ENCODE peak calls at places on chromosomes 16 and 17, in four cellular contexts. R is neural progenitor cell, P is pancreas, U is breast epithelium. H is an unnamed sample. For H3K9me3, the result is how much of the 10 kb centered on the place peaks cover.

GRCh38 chr16:87060026-87060986 is 256.9 kb downstream of the C16orf95 start:
- DNase-seq in R (peak), P (no peak), U (no peak), H (no peak)

GRCh38 chr17:73163043-73163442 is 1.8 kb upstream of the SSTR2 start:
- DNase-seq in R (no peak), P (no peak), U (no peak), H (no peak)

GRCh38 chr17:35161281-35161761 is 13.7 kb downstream of the UNC45B start:
- DNase-seq in R (no peak), P (no peak), U (no peak), H (no peak)

GRCh38 chr16:81881228-81881627 is 102.1 kb downstream of the PLCG2 start:
- DNase-seq in R (no peak), P (no peak), U (no peak), H (no peak)

GRCh38 chr16:67404740-67405226 is 11.5 kb upstream of the TPPP3 start:
- DNase-seq in R (no peak), P (peak), U (peak), H (no peak)

GRCh38 chr17:77242118-77242800 is 101.5 kb downstream of the SEC14L1 start:
- DNase-seq in R (no peak), P (no peak), U (no peak), H (no peak)

GRCh38 chr16:88906535-88907105 is 40.2 kb upstream of the PABPN1L start:
- DNase-seq in R (no peak), P (no peak), U (no peak), H (no peak)

GRCh38 chr17:64147110-64148016 is 17.4 kb upstream of the ERN1 start:
- DNase-seq in R (no peak), P (no peak), U (no peak), H (no peak)

GRCh38 chr16:70638814-70639792 is 7.3 kb upstream of the IL34 start:
- DNase-seq in R (no peak), P (no peak), U (no peak), H (no peak)

GRCh38 chr17:18960803-18961511 is 9.0 kb downstream of the SLC5A10 start:
- DNase-seq in R (peak), P (peak), U (peak), H (peak)

GRCh38 chr17:55496094-55496881 is 15.0 kb downstream of the SMIM36 start:
- DNase-seq in R (no peak), P (no peak), U (no peak), H (no peak)

GRCh38 chr17:73551144-73551543 is 93.1 kb downstream of the SDK2 start:
- DNase-seq in R (no peak), P (no peak), U (no peak), H (no peak)

GRCh38 chr16:56635441-56635967 is 3.0 kb upstream of the MT1A start:
- DNase-seq in R (no peak), P (no peak), U (no peak), H (no peak)

GRCh38 chr16:58815188-58815888 is 81.2 kb upstream of the GOT2 start:
- DNase-seq in R (no peak), P (no peak), U (no peak), H (no peak)

GRCh38 chr16:68286153-68287074 is 22.1 kb downstream of the SLC7A6 start:
- DNase-seq in R (no peak), P (no peak), U (no peak), H (no peak)

GRCh38 chr16:84034516-84034915 is 8.1 kb downstream of the SLC38A8 start:
- DNase-seq in R (no peak), P (no peak), U (no peak), H (no peak)
- H3K9me3 ChIP-seq in R (under half), P (under half), U (under half), H (under half)

DNA sequence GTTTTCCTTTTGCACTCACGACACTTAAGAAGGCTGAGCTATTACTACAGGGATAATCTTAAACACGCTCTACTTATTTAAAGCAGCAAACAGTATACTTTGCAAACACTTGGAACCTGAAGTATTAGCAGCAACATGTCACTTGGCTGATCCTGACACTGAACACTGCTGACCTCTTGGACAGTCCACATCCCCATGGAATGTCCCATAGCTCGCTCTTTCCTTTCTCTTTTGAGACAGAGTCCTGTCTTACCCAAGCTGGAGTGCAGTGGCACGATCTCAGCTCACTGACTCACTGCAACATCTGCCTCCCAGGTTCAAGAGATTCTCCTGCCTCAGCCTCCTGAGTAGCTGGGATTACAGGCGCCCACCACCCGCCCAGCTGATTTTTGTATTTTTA is 26.4 kb downstream of the SMYD4 start:
- DNase-seq in R (no peak), P (no peak), U (no peak), H (no peak)
- TF ChIP-seq CTCF in R (no peak), P (no peak), U (no peak), H (no peak)

GRCh38 chr16:35751191-35751941 is 2292.0 kb downstream of the TP53TG3F start:
- DNase-seq in R (no peak), P (no peak), U (no peak), H (no peak)
- H3K9me3 ChIP-seq in R (under half), P (under half), U (half or more), H (under half)

GRCh38 chr17:78387982-78388941 is 9.8 kb downstream of the PGS1 start:
- DNase-seq in R (no peak), P (no peak), U (no peak), H (no peak)

GRCh38 chr17:78383725-78384471 is 5.4 kb downstream of the PGS1 start:
- DNase-seq in R (no peak), P (no peak), U (no peak), H (peak)

GRCh38 chr17:78380370-78380769 is 1.9 kb downstream of the PGS1 start:
- DNase-seq in R (no peak), P (no peak), U (no peak), H (no peak)

GRCh38 chr17:78381601-78382168 is 3.2 kb downstream of the PGS1 start:
- DNase-seq in R (no peak), P (no peak), U (no peak), H (no peak)

DNA sequence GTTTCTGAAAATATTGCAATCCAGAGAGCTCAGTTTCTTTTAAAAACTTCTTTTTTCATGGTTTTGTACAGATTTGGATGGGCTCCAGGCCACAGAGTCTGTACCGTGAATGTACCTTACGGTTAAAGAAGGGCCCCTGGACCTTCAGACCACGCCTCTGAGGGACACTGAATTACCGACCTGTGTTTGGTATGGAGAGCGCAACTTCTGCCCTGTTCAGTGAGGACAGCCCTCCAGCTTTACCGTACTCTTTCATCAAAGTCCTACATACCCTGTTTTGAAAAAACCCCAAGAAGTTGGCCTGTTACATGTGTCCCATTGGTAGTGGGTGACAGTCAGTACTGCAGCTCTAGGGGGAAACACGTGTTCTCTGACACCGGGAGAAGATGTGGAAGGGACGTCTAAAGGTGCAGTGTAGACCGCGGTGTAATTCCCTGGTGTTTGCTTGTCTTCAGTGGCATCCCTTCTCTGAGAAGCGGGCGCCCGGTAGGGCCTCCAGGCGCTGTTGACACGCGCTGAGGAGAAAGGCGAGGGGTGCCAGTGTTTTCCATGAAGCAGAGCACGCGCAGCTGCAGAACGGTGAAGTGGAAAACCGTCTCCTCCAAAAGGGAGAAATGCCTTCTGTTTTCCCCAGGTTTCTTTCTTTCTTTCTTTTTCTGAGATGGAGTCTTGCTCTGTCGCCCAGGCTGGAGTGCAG is 6.2 kb downstream of the PGS1 start:
- DNase-seq in R (no peak), P (no peak), U (no peak), H (no peak)
- TF ChIP-seq CTCF in R (no peak), P (no peak), U (no peak), H (no peak)

GRCh38 chr17:52709724-52710123 is 551.2 kb upstream of the CA10 start:
- DNase-seq in R (no peak), P (no peak), U (no peak), H (no peak)
- H3K9me3 ChIP-seq in R (under half), P (under half), U (under half), H (under half)

DNA sequence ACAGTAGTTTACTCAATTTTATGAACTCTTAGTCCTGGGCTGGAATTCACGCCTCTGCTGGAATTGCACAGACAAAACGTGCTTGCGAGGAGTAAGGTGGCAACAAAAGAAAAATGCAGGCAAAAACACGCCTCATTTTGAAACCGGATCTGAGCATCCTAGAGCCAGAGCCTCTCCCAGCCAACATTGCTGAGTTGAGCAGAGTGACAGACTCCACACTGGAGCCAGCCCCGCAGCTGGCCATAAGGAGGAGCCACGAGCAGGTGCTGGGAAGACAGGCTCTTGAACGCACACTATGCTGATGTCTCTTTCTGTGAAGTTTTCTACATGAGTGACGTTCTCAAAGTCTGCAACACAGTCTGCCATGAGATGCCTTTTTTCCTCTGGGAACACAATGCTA is 14.6 kb upstream of the HSBP1 start:
- DNase-seq in R (peak), P (no peak), U (no peak), H (no peak)
- TF ChIP-seq CTCF in R (no peak), P (no peak), U (no peak), H (no peak)

GRCh38 chr16:50487528-50487927 is 60.7 kb upstream of the NKD1 start:
- DNase-seq in R (no peak), P (no peak), U (no peak), H (no peak)
- H3K9me3 ChIP-seq in R (under half), P (under half), U (under half), H (under half)

H was measured in psoas muscle.